ENCODE peak calls at places on chromosomes 13 and 19, in ten cellular contexts. One of them, this sample, is unnamed.

GRCh38 chr13:106373989-106374572 is 161.4 kb downstream of the EFNB2 start:
- DNase-seq in stimulated activated CD4-positive, alpha-beta T cell treated with anti-CD3 and anti-CD28 coated beads, Interleukin-1b, Interleukin-23, amount 100 ng/mL, for 1 hour: no peak
- DNase-seq in SJSA1: no peak
- DNase-seq in right cardiac atrium: no peak
- DNase-seq in kidney epithelial cell: no peak
- DNase-seq in CD4-positive, alpha-beta T cell: no peak
- DNase-seq in activated T-cell treated with anti-CD3 and anti-CD28 coated beads for 1 hour: no peak
- DNase-seq in HTR-8/SVneo: no peak
- DNase-seq in nucleus accumbens: no peak
- DNase-seq in GM23248: peak
- DNase-seq in this sample: no peak

GRCh38 chr19:19524053-19524452 is 4.7 kb upstream of the YJEFN3 start:
- DNase-seq in right cardiac atrium: no peak
- DNase-seq in CD4-positive, alpha-beta T cell: no peak
- DNase-seq in kidney epithelial cell: no peak
- DNase-seq in GM23248: no peak
- DNase-seq in HTR-8/SVneo: no peak
- DNase-seq in nucleus accumbens: no peak
- DNase-seq in stimulated activated CD4-positive, alpha-beta T cell treated with anti-CD3 and anti-CD28 coated beads, Interleukin-1b, Interleukin-23, amount 100 ng/mL, for 1 hour: no peak
- DNase-seq in SJSA1: no peak
- DNase-seq in activated T-cell treated with anti-CD3 and anti-CD28 coated beads for 1 hour: no peak
- DNase-seq in this sample: no peak

GRCh38 chr19:2527716-2528115 is 51.8 kb downstream of the GADD45B start:
- DNase-seq in HTR-8/SVneo: no peak
- DNase-seq in activated T-cell treated with anti-CD3 and anti-CD28 coated beads for 1 hour: no peak
- DNase-seq in nucleus accumbens: no peak
- DNase-seq in kidney epithelial cell: no peak
- DNase-seq in stimulated activated CD4-positive, alpha-beta T cell treated with anti-CD3 and anti-CD28 coated beads, Interleukin-1b, Interleukin-23, amount 100 ng/mL, for 1 hour: no peak
- DNase-seq in GM23248: no peak
- DNase-seq in CD4-positive, alpha-beta T cell: no peak
- DNase-seq in right cardiac atrium: peak
- DNase-seq in SJSA1: no peak
- DNase-seq in this sample: no peak

GRCh38 chr13:94713556-94714182 is 1.3 kb upstream of the SOX21 start:
- DNase-seq in HTR-8/SVneo: no peak
- DNase-seq in activated T-cell treated with anti-CD3 and anti-CD28 coated beads for 1 hour: no peak
- DNase-seq in nucleus accumbens: no peak
- DNase-seq in kidney epithelial cell: no peak
- DNase-seq in CD4-positive, alpha-beta T cell: no peak
- DNase-seq in SJSA1: no peak
- DNase-seq in stimulated activated CD4-positive, alpha-beta T cell treated with anti-CD3 and anti-CD28 coated beads, Interleukin-1b, Interleukin-23, amount 100 ng/mL, for 1 hour: no peak
- DNase-seq in GM23248: no peak
- DNase-seq in right cardiac atrium: no peak
- DNase-seq in this sample: no peak

GRCh38 chr13:49733181-49733951 is 42.1 kb upstream of the EBPL start:
- DNase-seq in right cardiac atrium: no peak
- DNase-seq in kidney epithelial cell: peak
- DNase-seq in GM23248: peak
- DNase-seq in HTR-8/SVneo: no peak
- DNase-seq in CD4-positive, alpha-beta T cell: no peak
- DNase-seq in stimulated activated CD4-positive, alpha-beta T cell treated with anti-CD3 and anti-CD28 coated beads, Interleukin-1b, Interleukin-23, amount 100 ng/mL, for 1 hour: no peak
- DNase-seq in activated T-cell treated with anti-CD3 and anti-CD28 coated beads for 1 hour: no peak
- DNase-seq in nucleus accumbens: no peak
- DNase-seq in SJSA1: no peak
- DNase-seq in this sample: no peak

GRCh38 chr19:13834308-13834790 is 39.1 kb downstream of the ZSWIM4 start:
- DNase-seq in activated T-cell treated with anti-CD3 and anti-CD28 coated beads for 1 hour: no peak
- DNase-seq in nucleus accumbens: no peak
- DNase-seq in SJSA1: no peak
- DNase-seq in right cardiac atrium: no peak
- DNase-seq in HTR-8/SVneo: no peak
- DNase-seq in stimulated activated CD4-positive, alpha-beta T cell treated with anti-CD3 and anti-CD28 coated beads, Interleukin-1b, Interleukin-23, amount 100 ng/mL, for 1 hour: no peak
- DNase-seq in kidney epithelial cell: no peak
- DNase-seq in GM23248: peak
- DNase-seq in CD4-positive, alpha-beta T cell: no peak
- DNase-seq in this sample: no peak

GRCh38 chr13:29857089-29857488 is 6.7 kb upstream of the UBL3 start:
- DNase-seq in kidney epithelial cell: no peak
- DNase-seq in right cardiac atrium: no peak
- DNase-seq in activated T-cell treated with anti-CD3 and anti-CD28 coated beads for 1 hour: no peak
- DNase-seq in nucleus accumbens: no peak
- DNase-seq in SJSA1: no peak
- DNase-seq in HTR-8/SVneo: no peak
- DNase-seq in GM23248: no peak
- DNase-seq in stimulated activated CD4-positive, alpha-beta T cell treated with anti-CD3 and anti-CD28 coated beads, Interleukin-1b, Interleukin-23, amount 100 ng/mL, for 1 hour: no peak
- DNase-seq in CD4-positive, alpha-beta T cell: no peak
- DNase-seq in this sample: no peak

GRCh38 chr13:85541476-85541875 is 257.7 kb downstream of the SLITRK6 start:
- DNase-seq in HTR-8/SVneo: no peak
- DNase-seq in right cardiac atrium: no peak
- DNase-seq in stimulated activated CD4-positive, alpha-beta T cell treated with anti-CD3 and anti-CD28 coated beads, Interleukin-1b, Interleukin-23, amount 100 ng/mL, for 1 hour: no peak
- DNase-seq in kidney epithelial cell: no peak
- DNase-seq in nucleus accumbens: no peak
- DNase-seq in SJSA1: no peak
- DNase-seq in GM23248: no peak
- DNase-seq in activated T-cell treated with anti-CD3 and anti-CD28 coated beads for 1 hour: no peak
- DNase-seq in CD4-positive, alpha-beta T cell: no peak
- DNase-seq in this sample: no peak

GRCh38 chr13:28584873-28585317 is 74.0 kb upstream of the POMP start:
- DNase-seq in activated T-cell treated with anti-CD3 and anti-CD28 coated beads for 1 hour: no peak
- DNase-seq in kidney epithelial cell: peak
- DNase-seq in nucleus accumbens: no peak
- DNase-seq in stimulated activated CD4-positive, alpha-beta T cell treated with anti-CD3 and anti-CD28 coated beads, Interleukin-1b, Interleukin-23, amount 100 ng/mL, for 1 hour: no peak
- DNase-seq in SJSA1: no peak
- DNase-seq in right cardiac atrium: no peak
- DNase-seq in CD4-positive, alpha-beta T cell: no peak
- DNase-seq in HTR-8/SVneo: peak
- DNase-seq in GM23248: peak
- DNase-seq in this sample: no peak

GRCh38 chr19:45222724-45223123 is 22.5 kb downstream of the EXOC3L2 start:
- DNase-seq in GM23248: no peak
- DNase-seq in CD4-positive, alpha-beta T cell: no peak
- DNase-seq in HTR-8/SVneo: no peak
- DNase-seq in activated T-cell treated with anti-CD3 and anti-CD28 coated beads for 1 hour: no peak
- DNase-seq in right cardiac atrium: no peak
- DNase-seq in kidney epithelial cell: no peak
- DNase-seq in stimulated activated CD4-positive, alpha-beta T cell treated with anti-CD3 and anti-CD28 coated beads, Interleukin-1b, Interleukin-23, amount 100 ng/mL, for 1 hour: no peak
- DNase-seq in nucleus accumbens: no peak
- DNase-seq in SJSA1: no peak
- DNase-seq in this sample: no peak

GRCh38 chr13:99067160-99067985 is 89.5 kb upstream of the DOCK9 start:
- DNase-seq in nucleus accumbens: no peak
- DNase-seq in activated T-cell treated with anti-CD3 and anti-CD28 coated beads for 1 hour: no peak
- DNase-seq in HTR-8/SVneo: no peak
- DNase-seq in CD4-positive, alpha-beta T cell: no peak
- DNase-seq in right cardiac atrium: no peak
- DNase-seq in stimulated activated CD4-positive, alpha-beta T cell treated with anti-CD3 and anti-CD28 coated beads, Interleukin-1b, Interleukin-23, amount 100 ng/mL, for 1 hour: no peak
- DNase-seq in GM23248: peak
- DNase-seq in SJSA1: peak
- DNase-seq in kidney epithelial cell: peak
- DNase-seq in this sample: no peak

GRCh38 chr13:40445557-40445990 is 220.9 kb downstream of the FOXO1 start:
- DNase-seq in kidney epithelial cell: peak
- DNase-seq in right cardiac atrium: peak
- DNase-seq in HTR-8/SVneo: no peak
- DNase-seq in GM23248: no peak
- DNase-seq in CD4-positive, alpha-beta T cell: no peak
- DNase-seq in stimulated activated CD4-positive, alpha-beta T cell treated with anti-CD3 and anti-CD28 coated beads, Interleukin-1b, Interleukin-23, amount 100 ng/mL, for 1 hour: no peak
- DNase-seq in activated T-cell treated with anti-CD3 and anti-CD28 coated beads for 1 hour: no peak
- DNase-seq in SJSA1: peak
- DNase-seq in nucleus accumbens: no peak
- DNase-seq in this sample: no peak

GRCh38 chr19:3146677-3147100 is 10.9 kb downstream of the GNA15 start:
- DNase-seq in SJSA1: no peak
- DNase-seq in GM23248: no peak
- DNase-seq in right cardiac atrium: peak
- DNase-seq in HTR-8/SVneo: no peak
- DNase-seq in nucleus accumbens: no peak
- DNase-seq in CD4-positive, alpha-beta T cell: peak
- DNase-seq in stimulated activated CD4-positive, alpha-beta T cell treated with anti-CD3 and anti-CD28 coated beads, Interleukin-1b, Interleukin-23, amount 100 ng/mL, for 1 hour: peak
- DNase-seq in kidney epithelial cell: no peak
- DNase-seq in activated T-cell treated with anti-CD3 and anti-CD28 coated beads for 1 hour: peak
- DNase-seq in this sample: no peak

GRCh38 chr13:45522571-45522970 is 57.8 kb downstream of the COG3 start:
- DNase-seq in activated T-cell treated with anti-CD3 and anti-CD28 coated beads for 1 hour: no peak
- DNase-seq in HTR-8/SVneo: no peak
- DNase-seq in CD4-positive, alpha-beta T cell: no peak
- DNase-seq in right cardiac atrium: no peak
- DNase-seq in SJSA1: no peak
- DNase-seq in GM23248: peak
- DNase-seq in stimulated activated CD4-positive, alpha-beta T cell treated with anti-CD3 and anti-CD28 coated beads, Interleukin-1b, Interleukin-23, amount 100 ng/mL, for 1 hour: no peak
- DNase-seq in nucleus accumbens: no peak
- DNase-seq in kidney epithelial cell: no peak
- DNase-seq in this sample: no peak

GRCh38 chr19:53511933-53512374 is 26.0 kb upstream of the ZNF331 start:
- DNase-seq in HTR-8/SVneo: peak
- DNase-seq in CD4-positive, alpha-beta T cell: peak
- DNase-seq in kidney epithelial cell: no peak
- DNase-seq in activated T-cell treated with anti-CD3 and anti-CD28 coated beads for 1 hour: peak
- DNase-seq in SJSA1: no peak
- DNase-seq in nucleus accumbens: no peak
- DNase-seq in GM23248: peak
- DNase-seq in right cardiac atrium: peak
- DNase-seq in stimulated activated CD4-positive, alpha-beta T cell treated with anti-CD3 and anti-CD28 coated beads, Interleukin-1b, Interleukin-23, amount 100 ng/mL, for 1 hour: no peak
- DNase-seq in this sample: no peak

GRCh38 chr13:98576963-98577822 is at the start of gene STK24:
- DNase-seq in stimulated activated CD4-positive, alpha-beta T cell treated with anti-CD3 and anti-CD28 coated beads, Interleukin-1b, Interleukin-23, amount 100 ng/mL, for 1 hour: no peak
- DNase-seq in CD4-positive, alpha-beta T cell: peak
- DNase-seq in right cardiac atrium: peak
- DNase-seq in HTR-8/SVneo: no peak
- DNase-seq in SJSA1: peak
- DNase-seq in kidney epithelial cell: no peak
- DNase-seq in nucleus accumbens: peak
- DNase-seq in activated T-cell treated with anti-CD3 and anti-CD28 coated beads for 1 hour: peak
- DNase-seq in GM23248: peak
- DNase-seq in this sample: peak

GRCh38 chr13:67069117-67069767 is 160.9 kb downstream of the PCDH9 start:
- DNase-seq in kidney epithelial cell: no peak
- DNase-seq in stimulated activated CD4-positive, alpha-beta T cell treated with anti-CD3 and anti-CD28 coated beads, Interleukin-1b, Interleukin-23, amount 100 ng/mL, for 1 hour: no peak
- DNase-seq in HTR-8/SVneo: no peak
- DNase-seq in right cardiac atrium: no peak
- DNase-seq in nucleus accumbens: no peak
- DNase-seq in CD4-positive, alpha-beta T cell: no peak
- DNase-seq in activated T-cell treated with anti-CD3 and anti-CD28 coated beads for 1 hour: no peak
- DNase-seq in SJSA1: no peak
- DNase-seq in GM23248: no peak
- DNase-seq in this sample: no peak

GRCh38 chr19:55638864-55639359 is 1.9 kb upstream of the ZNF580 start:
- DNase-seq in SJSA1: no peak
- DNase-seq in kidney epithelial cell: no peak
- DNase-seq in HTR-8/SVneo: no peak
- DNase-seq in nucleus accumbens: no peak
- DNase-seq in GM23248: peak
- DNase-seq in stimulated activated CD4-positive, alpha-beta T cell treated with anti-CD3 and anti-CD28 coated beads, Interleukin-1b, Interleukin-23, amount 100 ng/mL, for 1 hour: no peak
- DNase-seq in right cardiac atrium: peak
- DNase-seq in activated T-cell treated with anti-CD3 and anti-CD28 coated beads for 1 hour: no peak
- DNase-seq in CD4-positive, alpha-beta T cell: peak
- DNase-seq in this sample: no peak

GRCh38 chr19:35154535-35155406 is at the start of gene FXYD5:
- DNase-seq in GM23248: peak
- DNase-seq in right cardiac atrium: peak
- DNase-seq in CD4-positive, alpha-beta T cell: peak
- DNase-seq in stimulated activated CD4-positive, alpha-beta T cell treated with anti-CD3 and anti-CD28 coated beads, Interleukin-1b, Interleukin-23, amount 100 ng/mL, for 1 hour: peak
- DNase-seq in HTR-8/SVneo: peak
- DNase-seq in nucleus accumbens: no peak
- DNase-seq in kidney epithelial cell: no peak
- DNase-seq in SJSA1: peak
- DNase-seq in activated T-cell treated with anti-CD3 and anti-CD28 coated beads for 1 hour: peak
- DNase-seq in this sample: no peak

GRCh38 chr13:83183439-83184149 is 698.7 kb downstream of the SLITRK1 start:
- DNase-seq in nucleus accumbens: no peak
- DNase-seq in kidney epithelial cell: no peak
- DNase-seq in CD4-positive, alpha-beta T cell: no peak
- DNase-seq in right cardiac atrium: no peak
- DNase-seq in stimulated activated CD4-positive, alpha-beta T cell treated with anti-CD3 and anti-CD28 coated beads, Interleukin-1b, Interleukin-23, amount 100 ng/mL, for 1 hour: no peak
- DNase-seq in HTR-8/SVneo: no peak
- DNase-seq in SJSA1: no peak
- DNase-seq in GM23248: no peak
- DNase-seq in activated T-cell treated with anti-CD3 and anti-CD28 coated beads for 1 hour: no peak
- DNase-seq in this sample: no peak

GRCh38 chr13:36344886-36345437 is 1.2 kb downstream of the SPART start:
- DNase-seq in nucleus accumbens: no peak
- DNase-seq in HTR-8/SVneo: no peak
- DNase-seq in SJSA1: no peak
- DNase-seq in right cardiac atrium: no peak
- DNase-seq in GM23248: no peak
- DNase-seq in CD4-positive, alpha-beta T cell: no peak
- DNase-seq in stimulated activated CD4-positive, alpha-beta T cell treated with anti-CD3 and anti-CD28 coated beads, Interleukin-1b, Interleukin-23, amount 100 ng/mL, for 1 hour: no peak
- DNase-seq in kidney epithelial cell: no peak
- DNase-seq in activated T-cell treated with anti-CD3 and anti-CD28 coated beads for 1 hour: peak
- DNase-seq in this sample: no peak

GRCh38 chr13:40228981-40229380 is 437.5 kb downstream of the FOXO1 start:
- DNase-seq in CD4-positive, alpha-beta T cell: no peak
- DNase-seq in GM23248: no peak
- DNase-seq in right cardiac atrium: no peak
- DNase-seq in nucleus accumbens: no peak
- DNase-seq in activated T-cell treated with anti-CD3 and anti-CD28 coated beads for 1 hour: no peak
- DNase-seq in stimulated activated CD4-positive, alpha-beta T cell treated with anti-CD3 and anti-CD28 coated beads, Interleukin-1b, Interleukin-23, amount 100 ng/mL, for 1 hour: no peak
- DNase-seq in SJSA1: no peak
- DNase-seq in HTR-8/SVneo: no peak
- DNase-seq in kidney epithelial cell: no peak
- DNase-seq in this sample: no peak

GRCh38 chr13:112955271-112955937 is 13.6 kb upstream of the MCF2L start:
- DNase-seq in CD4-positive, alpha-beta T cell: no peak
- DNase-seq in right cardiac atrium: no peak
- DNase-seq in GM23248: no peak
- DNase-seq in activated T-cell treated with anti-CD3 and anti-CD28 coated beads for 1 hour: no peak
- DNase-seq in HTR-8/SVneo: no peak
- DNase-seq in SJSA1: no peak
- DNase-seq in nucleus accumbens: no peak
- DNase-seq in kidney epithelial cell: no peak
- DNase-seq in stimulated activated CD4-positive, alpha-beta T cell treated with anti-CD3 and anti-CD28 coated beads, Interleukin-1b, Interleukin-23, amount 100 ng/mL, for 1 hour: no peak
- DNase-seq in this sample: no peak

GRCh38 chr13:26095338-26095737 is 43.5 kb upstream of the SHISA2 start:
- DNase-seq in activated T-cell treated with anti-CD3 and anti-CD28 coated beads for 1 hour: no peak
- DNase-seq in kidney epithelial cell: no peak
- DNase-seq in GM23248: no peak
- DNase-seq in CD4-positive, alpha-beta T cell: no peak
- DNase-seq in nucleus accumbens: no peak
- DNase-seq in SJSA1: no peak
- DNase-seq in stimulated activated CD4-positive, alpha-beta T cell treated with anti-CD3 and anti-CD28 coated beads, Interleukin-1b, Interleukin-23, amount 100 ng/mL, for 1 hour: no peak
- DNase-seq in HTR-8/SVneo: no peak
- DNase-seq in right cardiac atrium: no peak
- DNase-seq in this sample: no peak

GRCh38 chr19:18605546-18606280 is 886 bp downstream of the CRLF1 start:
- DNase-seq in kidney epithelial cell: no peak
- DNase-seq in activated T-cell treated with anti-CD3 and anti-CD28 coated beads for 1 hour: no peak
- DNase-seq in CD4-positive, alpha-beta T cell: no peak
- DNase-seq in SJSA1: no peak
- DNase-seq in right cardiac atrium: no peak
- DNase-seq in GM23248: peak
- DNase-seq in HTR-8/SVneo: no peak
- DNase-seq in nucleus accumbens: no peak
- DNase-seq in stimulated activated CD4-positive, alpha-beta T cell treated with anti-CD3 and anti-CD28 coated beads, Interleukin-1b, Interleukin-23, amount 100 ng/mL, for 1 hour: no peak
- DNase-seq in this sample: no peak

GRCh38 chr13:78826312-78826711 is 167.4 kb upstream of the OBI1 start:
- DNase-seq in GM23248: no peak
- DNase-seq in CD4-positive, alpha-beta T cell: no peak
- DNase-seq in right cardiac atrium: no peak
- DNase-seq in nucleus accumbens: no peak
- DNase-seq in activated T-cell treated with anti-CD3 and anti-CD28 coated beads for 1 hour: no peak
- DNase-seq in HTR-8/SVneo: no peak
- DNase-seq in kidney epithelial cell: no peak
- DNase-seq in SJSA1: no peak
- DNase-seq in stimulated activated CD4-positive, alpha-beta T cell treated with anti-CD3 and anti-CD28 coated beads, Interleukin-1b, Interleukin-23, amount 100 ng/mL, for 1 hour: no peak
- DNase-seq in this sample: no peak

GRCh38 chr13:45859682-45860081 is 8.1 kb upstream of the SIAH3 start:
- DNase-seq in CD4-positive, alpha-beta T cell: no peak
- DNase-seq in kidney epithelial cell: no peak
- DNase-seq in right cardiac atrium: no peak
- DNase-seq in GM23248: no peak
- DNase-seq in nucleus accumbens: no peak
- DNase-seq in stimulated activated CD4-positive, alpha-beta T cell treated with anti-CD3 and anti-CD28 coated beads, Interleukin-1b, Interleukin-23, amount 100 ng/mL, for 1 hour: no peak
- DNase-seq in SJSA1: no peak
- DNase-seq in HTR-8/SVneo: no peak
- DNase-seq in activated T-cell treated with anti-CD3 and anti-CD28 coated beads for 1 hour: no peak
- DNase-seq in this sample: no peak

GRCh38 chr13:36297600-36298338 is at the start of gene CCDC169:
- DNase-seq in right cardiac atrium: peak
- DNase-seq in nucleus accumbens: peak
- DNase-seq in kidney epithelial cell: peak
- DNase-seq in CD4-positive, alpha-beta T cell: peak
- DNase-seq in stimulated activated CD4-positive, alpha-beta T cell treated with anti-CD3 and anti-CD28 coated beads, Interleukin-1b, Interleukin-23, amount 100 ng/mL, for 1 hour: no peak
- DNase-seq in HTR-8/SVneo: peak
- DNase-seq in GM23248: peak
- DNase-seq in activated T-cell treated with anti-CD3 and anti-CD28 coated beads for 1 hour: peak
- DNase-seq in SJSA1: peak
- DNase-seq in this sample: no peak